ENCODE peak calls at places on chromosome 2, in six cellular contexts. C is heart right ventricle; B is RWPE2; J is AG20443; D is CD8-positive, alpha-beta memory T cell; Z is stimulated activated CD8-positive, alpha-beta memory T cell treated with anti-CD3 and anti-CD28 coated beads, Interleukin-7, amount 100 ng/mL, for 24 hours. E is an unnamed sample.

GRCh38 chr2:24050041-24050655 is 607 bp downstream of the FKBP1B start:
- DNase-seq in J (peak), B (no peak), Z (no peak), D (no peak), C (peak), E (peak)

GRCh38 chr2:101124061-101124460 is 27.1 kb downstream of the TBC1D8 start:
- DNase-seq in D (no peak), J (no peak), Z (no peak), C (no peak), B (no peak), E (no peak)

GRCh38 chr2:70767699-70768584 is at the start of gene ADD2:
- DNase-seq in C (peak), J (peak), Z (no peak), B (no peak), D (no peak), E (peak)

GRCh38 chr2:102142829-102143449 is 393 bp downstream of the IL1R1 start:
- DNase-seq in Z (no peak), C (no peak), J (no peak), D (no peak), B (no peak), E (no peak)

GRCh38 chr2:73716518-73717250 is 20.5 kb downstream of the TPRKB start:
- DNase-seq in Z (no peak), B (no peak), J (no peak), D (no peak), C (no peak), E (no peak)

GRCh38 chr2:53490659-53491058 is 276.9 kb upstream of the CHAC2 start:
- DNase-seq in D (no peak), Z (no peak), J (peak), C (no peak), B (no peak), E (peak)

GRCh38 chr2:138486347-138487198 is 15.0 kb upstream of the SPOPL start:
- DNase-seq in C (no peak), J (no peak), B (no peak), D (no peak), Z (no peak), E (no peak)

GRCh38 chr2:230160112-230160660 is 59.6 kb downstream of the SP110 start:
- DNase-seq in Z (peak), D (peak), B (no peak), J (peak), C (peak), E (peak)

GRCh38 chr2:106020032-106020431 is 174.1 kb downstream of the UXS1 start:
- DNase-seq in D (no peak), Z (no peak), C (no peak), B (no peak), J (no peak), E (peak)

GRCh38 chr2:142509401-142509800 is 368.1 kb upstream of the KYNU start:
- DNase-seq in J (no peak), D (no peak), Z (no peak), B (no peak), C (no peak), E (no peak)

GRCh38 chr2:160375802-160376469 is 117.7 kb downstream of the RBMS1 start:
- DNase-seq in C (no peak), B (no peak), D (no peak), Z (no peak), J (no peak), E (no peak)

GRCh38 chr2:224312741-224313140 is 89.2 kb downstream of the FAM124B start:
- DNase-seq in C (no peak), B (no peak), J (no peak), D (no peak), Z (no peak), E (no peak)

GRCh38 chr2:72750466-72750865 is 75.4 kb downstream of the EXOC6B start:
- DNase-seq in C (no peak), B (no peak), Z (no peak), J (no peak), D (no peak), E (no peak)

GRCh38 chr2:126616606-126617069 is 39.3 kb upstream of the GYPC start:
- DNase-seq in B (no peak), Z (no peak), J (no peak), C (no peak), D (no peak), E (no peak)

GRCh38 chr2:30796723-30797122 is 10.5 kb downstream of the CAPN13 start:
- DNase-seq in J (no peak), D (no peak), B (no peak), C (no peak), Z (no peak), E (no peak)

GRCh38 chr2:186126181-186126580 is 359.9 kb upstream of the ZC3H15 start:
- DNase-seq in D (no peak), Z (no peak), J (no peak), B (no peak), C (no peak), E (no peak)

GRCh38 chr2:196159223-196159892 is 12.0 kb downstream of the STK17B start:
- DNase-seq in Z (no peak), B (no peak), C (no peak), J (no peak), D (peak), E (no peak)

GRCh38 chr2:30713698-30714097 is 93.5 kb downstream of the CAPN13 start:
- DNase-seq in B (no peak), C (no peak), Z (no peak), D (no peak), J (no peak), E (no peak)

GRCh38 chr2:94871226-94872087 is at the start of gene TEKT4:
- DNase-seq in B (no peak), C (no peak), J (no peak), Z (no peak), D (no peak), E (no peak)

GRCh38 chr2:19886261-19886660 is 15.5 kb downstream of the TTC32 start:
- DNase-seq in B (no peak), C (no peak), J (peak), D (no peak), Z (no peak), E (no peak)

GRCh38 chr2:137117385-137117784 is 352.0 kb downstream of the THSD7B start:
- DNase-seq in C (no peak), J (no peak), B (no peak), D (no peak), Z (no peak), E (no peak)

GRCh38 chr2:132503621-132504200 is 87.1 kb downstream of the GPR39 start:
- DNase-seq in D (no peak), C (no peak), Z (no peak), B (no peak), J (peak), E (no peak)

GRCh38 chr2:220946552-220946951 is 625.6 kb downstream of the EPHA4 start:
- DNase-seq in Z (no peak), B (no peak), D (no peak), C (no peak), J (no peak), E (no peak)

GRCh38 chr2:189409136-189409535 is 32.1 kb upstream of the WDR75 start:
- DNase-seq in B (no peak), Z (no peak), C (no peak), J (no peak), D (no peak), E (no peak)

GRCh38 chr2:216352653-216353270 is 19.5 kb downstream of the MARCHF4 start:
- DNase-seq in C (no peak), Z (no peak), J (no peak), D (peak), B (no peak), E (no peak)

E was measured in Right ventricle myocardium superior.